ENCODE peak calls at places on chromosomes 5 and 9, in seven cellular contexts. W, L, R, C, N, Q and G are unnamed samples. For H3K36me3, the result is how much of the 10 kb centered on the place peaks cover.

GRCh38 chr9:38673399-38673798 is 46.5 kb downstream of the FAM240B start:
- DNase-seq in W (no peak), L (no peak), R (no peak), C (no peak), N (no peak), Q (no peak), G (no peak)

GRCh38 chr5:96626956-96627355 is 35.2 kb upstream of the CAST start:
- DNase-seq in W (no peak), L (peak), R (peak), C (peak), N (no peak), Q (no peak), G (no peak)

GRCh38 chr5:96756985-96757384 is 50.8 kb downstream of the ERAP1 start:
- DNase-seq in W (no peak), L (peak), R (no peak), C (no peak), N (no peak), Q (no peak), G (peak)

GRCh38 chr5:179301796-179302195 is 43.5 kb downstream of the ADAMTS2 start:
- DNase-seq in W (peak), L (no peak), R (no peak), C (no peak), N (no peak), Q (no peak), G (no peak)

GRCh38 chr9:114366334-114367128 is 21.3 kb downstream of the AKNA start:
- DNase-seq in W (no peak), L (peak), R (peak), C (peak), N (peak), Q (no peak), G (no peak)

GRCh38 chr5:62341783-62342475 is 35.9 kb downstream of the KIF2A start:
- DNase-seq in W (no peak), L (no peak), R (no peak), C (no peak), N (no peak), Q (no peak), G (no peak)

GRCh38 chr5:73692166-73692640 is 66.2 kb downstream of the ARHGEF28 start:
- DNase-seq in W (no peak), L (peak), R (peak), C (peak), N (peak), Q (no peak), G (no peak)

GRCh38 chr9:70588999-70589398 is 174.5 kb upstream of the KLF9 start:
- DNase-seq in W (no peak), L (no peak), R (no peak), C (no peak), N (no peak), Q (no peak), G (no peak)

GRCh38 chr5:33105521-33105941 is 335.2 kb upstream of the TARS1 start:
- DNase-seq in W (no peak), L (peak), R (peak), C (peak), N (no peak), Q (no peak), G (no peak)

GRCh38 chr9:95045751-95046150 is 271.8 kb downstream of the FANCC start:
- DNase-seq in W (no peak), L (no peak), R (no peak), C (no peak), N (no peak), Q (no peak), G (peak)

GRCh38 chr5:37839441-37840035 is 303 bp downstream of the GDNF start:
- DNase-seq in W (peak), L (peak), R (peak), C (peak), N (peak), Q (no peak), G (peak)

GRCh38 chr9:131228988-131229387 is 47.3 kb downstream of the FAM78A start:
- DNase-seq in W (no peak), L (no peak), R (peak), C (peak), N (peak), Q (no peak), G (no peak)

GRCh38 chr5:82306151-82306550 is 28.0 kb upstream of the RPS23 start:
- DNase-seq in W (no peak), L (no peak), R (no peak), C (no peak), N (no peak), Q (no peak), G (peak)

GRCh38 chr9:114300846-114301797 is 21.8 kb upstream of the ORM1 start:
- DNase-seq in W (peak), L (no peak), R (no peak), C (no peak), N (no peak), Q (no peak), G (no peak)

GRCh38 chr5:150219142-150219541 is 29.3 kb downstream of the SLC6A7 start:
- DNase-seq in W (no peak), L (peak), R (peak), C (no peak), N (no peak), Q (no peak), G (peak)

GRCh38 chr5:165101709-165102108 is 1596.3 kb downstream of the MAT2B start:
- DNase-seq in W (no peak), L (no peak), R (no peak), C (no peak), N (no peak), Q (no peak), G (no peak)

GRCh38 chr5:135400866-135401265 is 1.8 kb upstream of the MACROH2A1 start:
- DNase-seq in W (no peak), L (no peak), R (no peak), C (no peak), N (no peak), Q (no peak), G (peak)

GRCh38 chr5:8913522-8913921 is 632.4 kb downstream of the SEMA5A start:
- DNase-seq in W (no peak), L (no peak), R (no peak), C (no peak), N (no peak), Q (no peak), G (no peak)

GRCh38 chr9:98916660-98917059 is 27.0 kb upstream of the COL15A1 start:
- DNase-seq in W (no peak), L (no peak), R (peak), C (no peak), N (no peak), Q (no peak), G (peak)

GRCh38 chr5:150523472-150524350 is 15.8 kb downstream of the NDST1 start:
- DNase-seq in W (no peak), L (peak), R (peak), C (peak), N (peak), Q (no peak), G (peak)

GRCh38 chr5:89374144-89374784 is 491.3 kb upstream of the MEF2C start:
- DNase-seq in W (no peak), L (no peak), R (no peak), C (no peak), N (no peak), Q (no peak), G (no peak)

GRCh38 chr9:89234186-89234585 is 55.6 kb upstream of the SHC3 start:
- DNase-seq in W (no peak), L (no peak), R (no peak), C (no peak), N (no peak), Q (no peak), G (no peak)

GRCh38 chr9:89236955-89237573 is 58.4 kb upstream of the SHC3 start:
- DNase-seq in W (no peak), L (no peak), R (no peak), C (no peak), N (no peak), Q (no peak), G (peak)

GRCh38 chr9:89234636-89235035 is 56.0 kb upstream of the SHC3 start:
- DNase-seq in W (no peak), L (no peak), R (peak), C (no peak), N (peak), Q (no peak), G (no peak)
- H3K36me3 ChIP-seq in W (under half), L (under half), R (under half), C (under half), N (under half), Q (under half), G (under half)

GRCh38 chr5:114377050-114377844 is 15.4 kb downstream of the KCNN2 start:
- DNase-seq in W (no peak), L (no peak), R (no peak), C (no peak), N (no peak), Q (no peak), G (no peak)
- H3K27ac ChIP-seq in W (no peak), L (no peak), R (no peak), C (no peak), N (no peak), Q (no peak), G (no peak)

GRCh38 chr9:116414374-116414773 is 260.8 kb downstream of the PAPPA start:
- DNase-seq in W (no peak), L (no peak), R (no peak), C (no peak), N (no peak), Q (no peak), G (peak)
- H3K36me3 ChIP-seq in W (under half), L (under half), R (under half), C (under half), N (under half), Q (under half), G (under half)

GRCh38 chr9:14256588-14256987 is 57.4 kb downstream of the NFIB start:
- DNase-seq in W (no peak), L (peak), R (no peak), C (no peak), N (no peak), Q (no peak), G (peak)

GRCh38 chr9:14260101-14260500 is 53.8 kb downstream of the NFIB start:
- DNase-seq in W (no peak), L (peak), R (peak), C (no peak), N (no peak), Q (no peak), G (no peak)

GRCh38 chr9:14262836-14263235 is 51.1 kb downstream of the NFIB start:
- DNase-seq in W (no peak), L (no peak), R (no peak), C (no peak), N (no peak), Q (no peak), G (no peak)

GRCh38 chr9:14258840-14259239 is 55.1 kb downstream of the NFIB start:
- DNase-seq in W (no peak), L (peak), R (peak), C (peak), N (no peak), Q (no peak), G (no peak)

GRCh38 chr9:14258156-14258555 is 55.8 kb downstream of the NFIB start:
- DNase-seq in W (no peak), L (peak), R (no peak), C (no peak), N (no peak), Q (no peak), G (no peak)
- H3K27ac ChIP-seq in W (no peak), L (peak), R (no peak), C (peak), N (peak), Q (peak), G (no peak)